ENCODE peak calls at places on chromosome 15, in four cellular contexts. X, T, H and K are unnamed samples.

GRCh38 chr15:26771917-26772587 is 814 bp downstream of the GABRB3 start:
- DNase-seq in X (no peak), T (no peak), H (no peak), K (no peak)

GRCh38 chr15:36884404-36885335 is 215.7 kb downstream of the MEIS2 start:
- DNase-seq in X (no peak), T (no peak), H (no peak), K (no peak)

GRCh38 chr15:71792521-71792920 is 17.8 kb upstream of the NR2E3 start:
- DNase-seq in X (no peak), T (peak; percentile 77), H (no peak), K (no peak)

GRCh38 chr15:75620776-75621536 is 4.6 kb downstream of the SNUPN start:
- DNase-seq in X (no peak), T (peak; percentile 89), H (peak; percentile 87), K (peak; percentile 77)

GRCh38 chr15:66100761-66101160 is 152.8 kb downstream of the MEGF11 start:
- DNase-seq in X (no peak), T (no peak), H (no peak), K (no peak)

GRCh38 chr15:27358751-27359434 is 387.9 kb downstream of the GABRG3 start:
- DNase-seq in X (no peak), T (no peak), H (no peak), K (no peak)

GRCh38 chr15:60396964-60397771 is 618 bp downstream of the ANXA2 start:
- DNase-seq in X (no peak), T (peak; percentile 68), H (peak; percentile 90), K (peak; percentile 84)

GRCh38 chr15:41772720-41773331 is 1.5 kb upstream of the MAPKBP1 start:
- DNase-seq in X (peak; percentile 35), T (peak; percentile 80), H (no peak), K (peak; percentile 57)

GRCh38 chr15:41465822-41466421 is 27.8 kb upstream of the ITPKA start:
- DNase-seq in X (peak; percentile 16), T (peak; percentile 74), H (no peak), K (no peak)

GRCh38 chr15:70852501-70853269 is 1.3 kb downstream of the LARP6 start:
- DNase-seq in X (no peak), T (peak; percentile 88), H (no peak), K (no peak)

GRCh38 chr15:31605467-31605931 is 278.9 kb downstream of the KLF13 start:
- DNase-seq in X (no peak), T (peak; percentile 81), H (no peak), K (peak; percentile 60)

GRCh38 chr15:65836665-65837064 is 32.6 kb upstream of the RAB11A start:
- DNase-seq in X (no peak), T (no peak), H (no peak), K (no peak)

GRCh38 chr15:29821416-29822099 is 710 bp downstream of the TJP1 start:
- DNase-seq in X (peak; percentile 22), T (peak; percentile 85), H (peak; percentile 76), K (peak; percentile 78)

GRCh38 chr15:93173369-93173768 is 84.4 kb upstream of the RGMA start:
- DNase-seq in X (no peak), T (no peak), H (no peak), K (peak; percentile 62)

GRCh38 chr15:80480909-80481308 is 76.7 kb downstream of the ARNT2 start:
- DNase-seq in X (peak; percentile 48), T (peak; percentile 97), H (peak; percentile 67), K (peak; percentile 75)

GRCh38 chr15:51924146-51925068 is 47.2 kb downstream of the LEO1 start:
- DNase-seq in X (no peak), T (no peak), H (no peak), K (no peak)

GRCh38 chr15:42033214-42033873 is 12.5 kb upstream of the PLA2G4E start:
- DNase-seq in X (no peak), T (no peak), H (no peak), K (no peak)

GRCh38 chr15:91308855-91309254 is 208.8 kb downstream of the SV2B start:
- DNase-seq in X (no peak), T (no peak), H (no peak), K (no peak)

GRCh38 chr15:37101634-37102314 is 1.4 kb upstream of the MEIS2 start:
- DNase-seq in X (no peak), T (peak; percentile 70), H (peak; percentile 80), K (peak; percentile 80)

GRCh38 chr15:101167366-101167790 is 84.5 kb downstream of the CHSY1 start:
- DNase-seq in X (no peak), T (peak; percentile 50), H (no peak), K (no peak)

GRCh38 chr15:90563460-90563859 is 33.7 kb downstream of the CRTC3 start:
- DNase-seq in X (no peak), T (no peak), H (no peak), K (no peak)

DNA sequence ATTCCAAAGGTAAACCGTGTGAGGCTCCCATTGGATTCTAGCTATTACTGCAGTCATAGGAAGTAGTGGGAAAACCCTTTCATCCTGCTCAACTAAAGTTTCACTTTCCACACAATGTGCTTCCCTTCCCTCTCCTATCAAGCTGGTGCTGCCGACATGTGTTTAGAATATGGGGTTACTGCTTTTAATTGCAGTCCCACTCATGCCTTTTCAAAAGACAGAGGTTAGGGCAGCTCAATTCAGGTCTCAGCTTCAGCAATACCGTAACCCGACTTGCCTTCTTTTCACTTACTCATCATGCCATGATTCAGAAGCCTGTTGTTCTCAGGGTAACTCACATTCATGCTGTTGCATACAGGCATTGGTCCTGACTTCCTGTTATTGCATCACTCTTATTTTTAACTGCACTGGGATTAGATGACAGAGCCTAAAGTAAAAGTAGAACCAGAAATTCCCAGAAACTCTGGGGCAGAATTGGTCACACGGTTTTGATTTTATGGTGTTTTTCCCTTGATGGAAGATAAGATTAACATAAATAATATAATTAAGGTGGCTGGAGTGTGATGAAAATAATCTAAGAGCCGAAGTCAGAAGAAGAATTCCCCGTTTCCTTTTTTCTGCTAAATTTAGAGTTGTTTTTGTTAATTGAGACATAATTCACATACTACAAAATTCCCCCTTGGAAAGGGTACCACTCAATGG is 45.7 kb downstream of the C2CD4B start:
- DNase-seq in X (no peak), T (peak; percentile 97), H (no peak), K (peak; percentile 66)
- H3K4me3 ChIP-seq in X (no peak overlapping the region), T (peak overlapping the region; percentile 32), H (peak overlapping the region; percentile 25), K (peak overlapping the region; percentile 25)

GRCh38 chr15:49460411-49460941 is 37.4 kb downstream of the FGF7 start:
- DNase-seq in X (no peak), T (no peak), H (no peak), K (no peak)

GRCh38 chr15:49458145-49458544 is 35.1 kb downstream of the FGF7 start:
- DNase-seq in X (no peak), T (peak; percentile 63), H (no peak), K (no peak)

GRCh38 chr15:49464513-49464912 is 41.5 kb downstream of the FGF7 start:
- DNase-seq in X (no peak), T (no peak), H (no peak), K (no peak)

GRCh38 chr15:49466119-49466518 is 43.1 kb downstream of the FGF7 start:
- DNase-seq in X (no peak), T (no peak), H (no peak), K (no peak)

GRCh38 chr15:49462242-49462641 is 39.2 kb downstream of the FGF7 start:
- DNase-seq in X (no peak), T (no peak), H (no peak), K (no peak)
- H3K4me1 ChIP-seq in X (no peaks in the 10 kb centered on the region), T (peaks cover 11% of the 10 kb centered on the region), H (no peaks in the 10 kb centered on the region), K (no peaks in the 10 kb centered on the region)

GRCh38 chr15:39969002-39969394 is 35.1 kb downstream of the EIF2AK4 start:
- DNase-seq in X (no peak), T (no peak), H (no peak), K (no peak)
- H3K4me3 ChIP-seq in X (no peak overlapping the region), T (no peak overlapping the region), H (no peak overlapping the region), K (no peak overlapping the region)

GRCh38 chr15:69190504-69190903 is 30.1 kb downstream of the GLCE start:
- DNase-seq in X (no peak), T (no peak), H (no peak), K (no peak)
- H3K4me1 ChIP-seq in X (no peaks in the 10 kb centered on the region), T (peaks cover 9% of the 10 kb centered on the region), H (peaks cover 28% of the 10 kb centered on the region), K (peaks cover 28% of the 10 kb centered on the region)